ENCODE peak calls at places on chromosomes 12 and 14, in six cellular contexts. R is astrocyte of the spinal cord, Z is GM20000, P is HCT116, H is IMR-90, Y is AG09309. B is an unnamed sample.
A peak's percentile ranks its signal among the peaks of the same experiment; 100 is the strongest.

GRCh38 chr14:20607617-20608016 is 16.4 kb upstream of the RNASE12 start:
- DNase-seq in R (no peak), Z (no peak), P (no peak), H (no peak), Y (no peak), B (no peak)

GRCh38 chr12:127941332-127941731 is 325.6 kb upstream of the TMEM132C start:
- DNase-seq in R (peak; percentile 5), Z (no peak), P (no peak), H (no peak), Y (no peak), B (no peak)

GRCh38 chr12:31222620-31223222 is 103.2 kb downstream of the SINHCAF start:
- DNase-seq in R (no peak), Z (no peak), P (no peak), H (no peak), Y (no peak), B (no peak)

GRCh38 chr14:63426838-63427237 is 108.1 kb upstream of the GPHB5 start:
- DNase-seq in R (no peak), Z (no peak), P (no peak), H (no peak), Y (no peak), B (no peak)

GRCh38 chr14:20477211-20477876 is 8.1 kb downstream of the PNP start:
- DNase-seq in R (peak; percentile 58), Z (no peak), P (no peak), H (peak; percentile 73), Y (no peak), B (peak; percentile 31)

GRCh38 chr12:106924458-106924857 is 31.2 kb upstream of the TMEM263 start:
- DNase-seq in R (no peak), Z (no peak), P (no peak), H (peak; percentile 48), Y (no peak), B (no peak)

GRCh38 chr12:93836616-93837260 is 159.6 kb downstream of the CRADD start:
- DNase-seq in R (no peak), Z (no peak), P (no peak), H (no peak), Y (no peak), B (no peak)

GRCh38 chr14:74414380-74414779 is 11.6 kb downstream of the SYNDIG1L start:
- DNase-seq in R (no peak), Z (no peak), P (no peak), H (no peak), Y (no peak), B (no peak)

GRCh38 chr14:104237651-104238423 is 99.5 kb downstream of the KIF26A start:
- DNase-seq in R (no peak), Z (no peak), P (no peak), H (no peak), Y (no peak), B (no peak)

GRCh38 chr12:130826151-130826801 is 12.8 kb downstream of the STX2 start:
- DNase-seq in R (peak; percentile 39), Z (peak; percentile 41), P (no peak), H (peak; percentile 69), Y (no peak), B (peak; percentile 57)

GRCh38 chr12:75771023-75771422 is 259.6 kb upstream of the KRR1 start:
- DNase-seq in R (no peak), Z (no peak), P (no peak), H (no peak), Y (no peak), B (no peak)

GRCh38 chr14:29475641-29476040 is 452.0 kb downstream of the PRKD1 start:
- DNase-seq in R (no peak), Z (no peak), P (no peak), H (no peak), Y (no peak), B (no peak)

GRCh38 chr14:30114051-30114450 is 186.4 kb upstream of the PRKD1 start:
- DNase-seq in R (no peak), Z (no peak), P (no peak), H (peak; percentile 14), Y (no peak), B (no peak)

GRCh38 chr12:18283776-18284175 is 22.5 kb downstream of the PIK3C2G start:
- DNase-seq in R (no peak), Z (no peak), P (no peak), H (no peak), Y (no peak), B (peak; percentile 16)

GRCh38 chr14:29419736-29420135 is 507.9 kb downstream of the PRKD1 start:
- DNase-seq in R (no peak), Z (no peak), P (no peak), H (no peak), Y (no peak), B (no peak)

GRCh38 chr12:10179871-10180270 is 1.0 kb downstream of the TMEM52B start:
- DNase-seq in R (no peak), Z (no peak), P (no peak), H (peak; percentile 55), Y (no peak), B (peak; percentile 18)

GRCh38 chr14:46550836-46551235 is 100.7 kb downstream of the RPL10L start:
- DNase-seq in R (no peak), Z (no peak), P (no peak), H (no peak), Y (no peak), B (no peak)

GRCh38 chr12:113840401-113841042 is 125.6 kb downstream of the RBM19 start:
- DNase-seq in R (no peak), Z (no peak), P (no peak), H (no peak), Y (no peak), B (no peak)

DNA sequence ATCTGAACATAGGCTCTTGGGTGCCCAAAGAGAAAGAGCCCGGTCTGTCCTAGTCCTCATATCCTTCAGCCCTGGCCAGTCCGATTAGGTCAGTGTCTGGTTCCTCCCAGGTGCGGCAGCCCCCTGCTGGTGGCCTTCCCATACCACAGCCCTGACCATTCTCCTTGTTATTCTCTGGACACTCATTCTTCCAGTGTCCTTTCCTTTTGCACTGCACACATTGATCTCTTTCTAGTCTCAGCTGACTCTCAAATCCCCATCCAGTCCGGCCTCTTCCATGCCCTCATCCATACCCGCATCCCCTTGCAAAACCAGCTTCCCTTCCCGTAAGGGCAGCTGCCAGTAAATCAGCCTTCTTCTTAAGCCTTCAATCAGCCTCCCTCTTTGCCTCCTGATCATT is 1316.3 kb downstream of the TMEM121 start:
- DNase-seq in R (no peak), Z (no peak), P (no peak), H (no peak), Y (no peak), B (no peak)
- TF ChIP-seq CTCF in R (no peak), Z (peak; percentile 32), P (no peak), H (no peak), Y (peak; percentile 51), B (no peak)

GRCh38 chr14:65594153-65594881 is 181.8 kb downstream of the FUT8 start:
- DNase-seq in R (no peak), Z (no peak), P (no peak), H (no peak), Y (no peak), B (no peak)
- TF ChIP-seq CTCF in R (no peak), Z (no peak), P (no peak), H (no peak), Y (no peak), B (no peak)

GRCh38 chr14:105415481-105416428 is 3.9 kb upstream of the MTA1 start:
- DNase-seq in R (no peak), Z (no peak), P (no peak), H (no peak), Y (no peak), B (no peak)
- TF ChIP-seq CTCF in R (no peak), Z (no peak), P (no peak), H (no peak), Y (no peak), B (no peak)

GRCh38 chr14:69654109-69654508 is 42.7 kb downstream of the SUSD6 start:
- DNase-seq in R (no peak), Z (no peak), P (no peak), H (no peak), Y (no peak), B (no peak)

GRCh38 chr14:69658664-69659261 is 47.4 kb downstream of the SUSD6 start:
- DNase-seq in R (peak; percentile 50), Z (no peak), P (no peak), H (peak; percentile 39), Y (no peak), B (no peak)

GRCh38 chr14:69661194-69661537 is 49.8 kb downstream of the SUSD6 start:
- DNase-seq in R (no peak), Z (no peak), P (no peak), H (no peak), Y (no peak), B (no peak)

GRCh38 chr14:69660344-69661193 is 49.2 kb downstream of the SUSD6 start:
- DNase-seq in R (no peak), Z (no peak), P (no peak), H (no peak), Y (no peak), B (no peak)

DNA sequence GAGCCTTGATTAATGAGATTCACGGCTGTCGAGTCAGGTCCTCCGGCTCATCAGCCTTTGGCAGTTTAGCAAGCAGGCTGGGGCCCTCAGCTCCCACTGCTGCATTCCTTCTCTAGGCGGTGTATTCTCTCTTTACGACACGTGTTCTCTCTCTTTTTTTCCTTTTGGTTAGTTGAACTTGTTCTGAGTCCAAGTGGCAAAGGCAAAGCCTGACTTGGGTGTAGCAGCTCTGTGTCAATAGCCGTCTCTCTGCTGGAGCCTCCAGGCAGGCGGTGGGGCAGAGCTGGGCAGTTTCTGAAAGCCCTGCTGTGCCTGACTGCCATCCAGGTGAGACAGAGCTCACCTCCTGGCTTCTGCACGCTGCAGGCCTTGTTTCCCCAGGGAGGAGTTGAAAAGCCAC is 46.6 kb downstream of the SUSD6 start:
- DNase-seq in R (peak; percentile 60), Z (no peak), P (no peak), H (peak; percentile 42), Y (no peak), B (peak; percentile 31)
- TF ChIP-seq CTCF in R (no peak), Z (no peak), P (no peak), H (no peak), Y (no peak), B (no peak)

GRCh38 chr14:52275372-52275771 is 7.9 kb downstream of the PTGDR start:
- DNase-seq in R (no peak), Z (no peak), P (no peak), H (no peak), Y (no peak), B (no peak)

GRCh38 chr14:52269100-52269499 is 1.6 kb downstream of the PTGDR start:
- DNase-seq in R (no peak), Z (no peak), P (no peak), H (no peak), Y (no peak), B (no peak)

GRCh38 chr14:52271538-52271937 is 4.0 kb downstream of the PTGDR start:
- DNase-seq in R (no peak), Z (no peak), P (no peak), H (no peak), Y (no peak), B (peak; percentile 22)

GRCh38 chr14:52268191-52269061 is 928 bp downstream of the PTGDR start:
- DNase-seq in R (peak; percentile 34), Z (no peak), P (no peak), H (peak; percentile 13), Y (no peak), B (peak; percentile 69)

GRCh38 chr14:52272375-52272774 is 4.9 kb downstream of the PTGDR start:
- DNase-seq in R (peak; percentile 14), Z (peak; percentile 53), P (peak; percentile 29), H (peak; percentile 40), Y (no peak), B (peak; percentile 39)
- TF ChIP-seq CTCF in R (peak; percentile 32), Z (no peak), P (peak; percentile 46), H (peak; percentile 50), Y (peak; percentile 51), B (peak; percentile 31)

B was measured in foreskin fibroblast.